ENCODE peak calls at places on chromosomes 16 and 17, in eight cellular contexts. B is Peyer's patch; C is fibroblast of mammary gland; P is astrocyte of the spinal cord; M is tibial artery; O is bronchial epithelial cell; I is AG10803; J is CD8-positive, alpha-beta T cell. L is an unnamed sample.

GRCh38 chr17:65564793-65565192 is 3.3 kb upstream of the AXIN2 start:
- DNase-seq in B (no peak), C (no peak), P (peak; percentile 42), M (no peak), O (no peak), I (no peak), J (no peak), L (no peak)

GRCh38 chr16:78866556-78866955 is 734.0 kb downstream of the MAF start:
- DNase-seq in B (no peak), C (no peak), P (no peak), M (no peak), O (no peak), I (no peak), J (no peak), L (no peak)

GRCh38 chr17:56861899-56862298 is 27.9 kb downstream of the DGKE start:
- DNase-seq in B (no peak), C (no peak), P (no peak), M (no peak), O (no peak), I (no peak), J (no peak), L (no peak)

GRCh38 chr17:1736348-1737281 is 6.1 kb upstream of the SERPINF2 start:
- DNase-seq in B (no peak), C (peak; percentile 85), P (peak; percentile 42), M (peak; percentile 66), O (peak; percentile 64), I (peak; percentile 60), J (no peak), L (peak; percentile 92)

GRCh38 chr16:2362218-2362617 is 21.7 kb upstream of the ABCA3 start:
- DNase-seq in B (no peak), C (no peak), P (no peak), M (no peak), O (no peak), I (no peak), J (no peak), L (no peak)

GRCh38 chr17:51734462-51734861 is 424.1 kb downstream of the CA10 start:
- DNase-seq in B (no peak), C (no peak), P (no peak), M (no peak), O (peak; percentile 21), I (no peak), J (no peak), L (no peak)

GRCh38 chr16:51951668-51952298 is 595.2 kb downstream of the TOX3 start:
- DNase-seq in B (no peak), C (no peak), P (no peak), M (no peak), O (no peak), I (no peak), J (no peak), L (no peak)

GRCh38 chr16:54208262-54208661 is 78.3 kb downstream of the IRX3 start:
- DNase-seq in B (no peak), C (peak; percentile 42), P (no peak), M (no peak), O (no peak), I (peak; percentile 34), J (no peak), L (peak; percentile 30)

GRCh38 chr17:57523926-57524634 is 221.0 kb downstream of the CCDC182 start:
- DNase-seq in B (no peak), C (peak; percentile 31), P (peak; percentile 44), M (peak; percentile 70), O (peak; percentile 97), I (peak; percentile 68), J (no peak), L (no peak)

GRCh38 chr16:12017583-12017982 is 41.0 kb downstream of the SNX29 start:
- DNase-seq in B (no peak), C (peak; percentile 40), P (peak; percentile 67), M (no peak), O (no peak), I (peak; percentile 87), J (no peak), L (peak; percentile 70)

GRCh38 chr16:66899945-66900688 is 18.6 kb downstream of the CDH16 start:
- DNase-seq in B (peak; percentile 41), C (peak; percentile 68), P (peak; percentile 59), M (peak; percentile 93), O (peak; percentile 70), I (peak; percentile 51), J (no peak), L (peak; percentile 93)

GRCh38 chr17:6455321-6455705 is 11.1 kb downstream of the PIMREG start:
- DNase-seq in B (peak; percentile 45), C (peak; percentile 10), P (no peak), M (no peak), O (no peak), I (no peak), J (no peak), L (peak; percentile 9)

GRCh38 chr16:89171216-89172170 is at the start of gene CDH15:
- DNase-seq in B (peak; percentile 95), C (peak; percentile 77), P (peak; percentile 80), M (peak; percentile 85), O (peak; percentile 87), I (peak; percentile 78), J (peak; percentile 91), L (peak; percentile 79)

GRCh38 chr16:89168381-89169189 is 3.0 kb upstream of the CDH15 start:
- DNase-seq in B (no peak), C (no peak), P (no peak), M (no peak), O (no peak), I (no peak), J (no peak), L (no peak)

GRCh38 chr16:89169778-89170177 is 1.8 kb upstream of the CDH15 start:
- DNase-seq in B (no peak), C (no peak), P (no peak), M (no peak), O (no peak), I (no peak), J (no peak), L (no peak)

GRCh38 chr16:89172171-89172900 is 788 bp downstream of the CDH15 start:
- DNase-seq in B (no peak), C (no peak), P (no peak), M (no peak), O (no peak), I (no peak), J (no peak), L (no peak)

GRCh38 chr16:89170346-89171215 is 967 bp upstream of the CDH15 start:
- DNase-seq in B (peak; percentile 40), C (no peak), P (no peak), M (no peak), O (peak; percentile 14), I (no peak), J (no peak), L (no peak)
- TF ChIP-seq CTCF in B (no peak), C (no peak), P (no peak), M (no peak), O (peak; percentile 6), I (no peak), J (no peak), L (no peak)

DNA sequence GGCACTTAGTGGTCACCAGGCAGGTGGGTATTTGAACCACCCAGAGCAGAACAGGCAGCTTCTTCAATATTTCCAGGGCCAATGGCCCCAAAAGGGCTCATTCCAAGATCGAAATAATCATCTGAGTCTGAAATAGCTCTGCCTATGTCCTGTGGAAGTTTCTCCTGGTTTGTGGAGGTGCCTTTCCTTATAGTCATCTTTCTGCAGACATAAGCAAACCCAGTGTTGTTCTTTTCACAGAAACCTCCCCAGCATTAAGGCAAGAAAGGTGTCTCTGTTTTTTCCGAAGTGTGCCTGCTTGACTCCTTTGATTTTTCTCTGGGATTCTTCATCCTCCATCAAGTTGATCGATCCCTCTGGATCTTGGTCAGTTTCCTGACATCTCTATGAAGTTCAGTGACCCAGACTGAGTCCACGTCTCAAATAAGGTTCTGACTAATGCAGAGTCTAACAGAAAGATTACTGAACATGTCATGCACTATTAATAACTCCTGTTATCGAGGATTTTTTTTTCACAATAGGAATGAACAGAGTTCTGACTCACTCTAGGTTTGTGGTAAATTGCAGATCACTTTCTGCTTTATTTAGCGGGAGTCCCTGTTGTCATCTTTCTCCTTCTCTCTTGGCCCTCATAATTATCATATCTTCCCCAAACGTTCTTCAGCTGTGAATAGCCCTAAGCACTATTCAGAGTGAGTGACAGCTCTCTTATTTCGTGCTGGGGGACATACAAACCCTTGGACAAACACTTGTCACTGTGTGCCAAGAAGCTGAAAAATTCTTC is 1.5 kb downstream of the LRRC3C start:
- DNase-seq in B (no peak), C (peak; percentile 95), P (peak; percentile 94), M (no peak), O (peak; percentile 97), I (peak; percentile 92), J (no peak), L (peak; percentile 92)
- H3K4me3 ChIP-seq in B (no peak overlapping the region), C (no peak overlapping the region), P (no peak overlapping the region), M (peak overlapping the region; percentile 96), O (no peak overlapping the region), I (no peak overlapping the region), J (no peak overlapping the region), L (no peak overlapping the region)

DNA sequence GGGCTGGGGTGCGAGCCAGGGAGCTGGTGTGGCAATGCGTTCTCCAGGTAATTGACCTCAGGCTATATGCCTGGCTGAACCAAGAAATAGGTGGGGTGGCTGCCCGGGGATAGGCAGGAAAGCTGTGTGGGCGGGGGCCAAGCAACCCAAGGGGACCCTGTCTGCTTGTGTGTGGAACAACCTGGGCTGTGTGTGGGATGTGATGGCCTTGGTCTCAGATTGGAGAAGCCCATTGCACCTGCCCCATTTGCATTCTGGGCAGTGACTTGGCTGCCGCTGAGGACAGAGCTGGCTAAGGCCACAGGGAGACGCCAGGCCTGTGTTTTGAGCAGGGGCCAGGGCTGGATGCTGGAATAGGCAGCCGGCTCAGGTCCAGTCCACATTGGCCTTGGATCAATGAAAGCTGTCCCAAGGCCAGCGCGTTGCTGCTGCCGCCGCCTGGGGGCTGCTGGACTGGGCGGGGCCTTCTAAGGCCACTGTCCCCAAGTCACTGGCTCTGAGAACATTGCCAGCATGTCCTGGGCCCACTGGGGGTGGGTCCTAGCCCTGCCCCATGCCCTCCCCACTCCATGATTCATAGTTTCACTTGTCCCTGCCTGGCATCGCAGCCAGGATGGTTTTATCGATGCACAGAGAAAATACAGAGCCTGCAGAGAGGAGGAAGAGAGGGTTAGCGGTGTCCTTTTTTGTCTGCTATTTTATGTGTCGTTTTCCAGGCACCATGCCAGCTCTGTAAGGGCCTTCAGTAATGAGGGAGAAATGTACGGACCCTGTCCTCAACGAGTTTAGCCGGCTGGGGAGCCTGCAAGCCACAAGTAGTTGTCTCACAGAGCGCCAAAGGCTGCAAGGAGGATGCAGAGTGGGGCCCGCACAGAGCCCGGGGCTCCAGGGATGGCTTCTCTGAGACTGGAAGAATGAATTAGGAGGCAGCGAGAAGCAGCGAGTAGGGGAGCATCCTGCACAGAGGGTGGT is 43.9 kb downstream of the NKD1 start:
- DNase-seq in B (no peak), C (no peak), P (no peak), M (peak; percentile 97), O (no peak), I (no peak), J (no peak), L (no peak)
- TF ChIP-seq CTCF in B (no peak), C (no peak), P (no peak), M (peak; percentile 35), O (no peak), I (no peak), J (no peak), L (no peak)

DNA sequence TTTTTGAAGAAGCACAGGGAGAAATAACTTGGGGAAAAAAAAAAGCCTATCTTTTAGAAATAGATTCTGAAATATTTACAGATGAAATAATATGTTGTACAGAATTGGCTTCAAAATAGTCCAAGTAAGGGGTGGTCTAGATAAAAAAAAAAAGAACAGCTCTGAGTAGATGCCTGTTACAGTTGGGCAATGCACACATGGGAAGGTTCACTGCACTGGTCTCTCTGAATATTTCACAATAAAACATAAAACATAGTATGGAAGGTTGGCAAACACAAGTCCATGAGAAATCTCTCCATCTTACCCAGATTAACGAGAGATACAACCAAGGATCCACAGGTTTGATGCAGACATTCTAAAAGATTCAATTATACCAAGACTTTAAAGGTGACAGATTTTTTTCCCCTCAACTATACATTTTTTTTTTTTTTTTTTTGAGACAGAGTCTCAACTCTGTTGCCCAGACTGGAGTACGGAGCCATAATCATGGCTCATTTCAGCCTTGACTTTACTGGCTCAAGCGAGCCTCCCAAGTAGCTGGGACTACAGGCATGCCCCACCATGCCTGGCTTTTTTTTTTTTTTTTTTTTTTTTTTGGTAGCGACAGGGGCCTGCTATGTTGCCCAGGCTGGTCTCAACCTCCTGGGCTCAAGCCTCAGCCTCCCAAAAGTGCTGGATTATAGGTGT is 58.0 kb downstream of the KANSL1 start:
- DNase-seq in B (no peak), C (no peak), P (no peak), M (no peak), O (no peak), I (peak; percentile 42), J (no peak), L (no peak)
- H3K4me3 ChIP-seq in B (no peak overlapping the region), C (no peak overlapping the region), P (no peak overlapping the region), M (no peak overlapping the region), O (no peak overlapping the region), I (no peak overlapping the region), J (no peak overlapping the region), L (no peak overlapping the region)